ENCODE peak calls at places on chromosomes 6 and 20, in seven cellular contexts. One of them, this sample, is unnamed.
A peak's percentile ranks its signal among the peaks of the same experiment; 100 is the strongest.

GRCh38 chr6:150334790-150335783 is 33.7 kb upstream of the IYD start:
- DNase-seq in GM23248: peak; percentile 80
- DNase-seq in PC-3: peak; percentile 67
- DNase-seq in SK-N-SH: peak; percentile 41
- DNase-seq in OCI-LY7: peak; percentile 74
- DNase-seq in GM23338: peak; percentile 73
- DNase-seq in neural progenitor cell: peak; percentile 59
- DNase-seq in this sample: peak; percentile 78

GRCh38 chr6:47655719-47656595 is 42.4 kb upstream of the ADGRF4 start:
- DNase-seq in GM23248: peak; percentile 53
- DNase-seq in PC-3: peak; percentile 91
- DNase-seq in SK-N-SH: no peak
- DNase-seq in OCI-LY7: no peak
- DNase-seq in GM23338: peak; percentile 59
- DNase-seq in neural progenitor cell: peak; percentile 50
- DNase-seq in this sample: peak; percentile 81

GRCh38 chr20:47361268-47361665 is 4.8 kb upstream of the ZMYND8 start:
- DNase-seq in GM23248: no peak
- DNase-seq in PC-3: no peak
- DNase-seq in SK-N-SH: no peak
- DNase-seq in OCI-LY7: no peak
- DNase-seq in GM23338: no peak
- DNase-seq in neural progenitor cell: no peak
- DNase-seq in this sample: no peak

GRCh38 chr6:108771421-108771820 is 76.8 kb upstream of the ARMC2 start:
- DNase-seq in GM23248: peak; percentile 78
- DNase-seq in PC-3: no peak
- DNase-seq in SK-N-SH: no peak
- DNase-seq in OCI-LY7: no peak
- DNase-seq in GM23338: no peak
- DNase-seq in neural progenitor cell: no peak
- DNase-seq in this sample: no peak

GRCh38 chr6:158677906-158678305 is 28.1 kb downstream of the SYTL3 start:
- DNase-seq in GM23248: no peak
- DNase-seq in PC-3: no peak
- DNase-seq in SK-N-SH: no peak
- DNase-seq in OCI-LY7: no peak
- DNase-seq in GM23338: no peak
- DNase-seq in neural progenitor cell: no peak
- DNase-seq in this sample: no peak

GRCh38 chr6:170583736-170584180 is 679 bp downstream of the PDCD2 start:
- DNase-seq in GM23248: peak; percentile 56
- DNase-seq in PC-3: no peak
- DNase-seq in SK-N-SH: no peak
- DNase-seq in OCI-LY7: peak; percentile 51
- DNase-seq in GM23338: no peak
- DNase-seq in neural progenitor cell: no peak
- DNase-seq in this sample: no peak

GRCh38 chr6:57324538-57324937 is 7.1 kb downstream of the PRIM2 start:
- DNase-seq in GM23248: peak; percentile 65
- DNase-seq in PC-3: peak; percentile 46
- DNase-seq in SK-N-SH: no peak
- DNase-seq in OCI-LY7: peak; percentile 34
- DNase-seq in GM23338: peak; percentile 29
- DNase-seq in neural progenitor cell: no peak
- DNase-seq in this sample: no peak

GRCh38 chr6:40916816-40917215 is 122.2 kb downstream of the UNC5CL start:
- DNase-seq in GM23248: no peak
- DNase-seq in PC-3: no peak
- DNase-seq in SK-N-SH: no peak
- DNase-seq in OCI-LY7: no peak
- DNase-seq in GM23338: no peak
- DNase-seq in neural progenitor cell: no peak
- DNase-seq in this sample: no peak

GRCh38 chr6:163530406-163530805 is 115.9 kb downstream of the QKI start:
- DNase-seq in GM23248: peak; percentile 44
- DNase-seq in PC-3: no peak
- DNase-seq in SK-N-SH: no peak
- DNase-seq in OCI-LY7: no peak
- DNase-seq in GM23338: no peak
- DNase-seq in neural progenitor cell: no peak
- DNase-seq in this sample: no peak

GRCh38 chr6:83884523-83884922 is 25.0 kb downstream of the CYB5R4 start:
- DNase-seq in GM23248: peak; percentile 70
- DNase-seq in PC-3: peak; percentile 67
- DNase-seq in SK-N-SH: peak; percentile 48
- DNase-seq in OCI-LY7: peak; percentile 59
- DNase-seq in GM23338: peak; percentile 57
- DNase-seq in neural progenitor cell: peak; percentile 47
- DNase-seq in this sample: peak; percentile 44

GRCh38 chr20:32516583-32516982 is 68.5 kb downstream of the NOL4L start:
- DNase-seq in GM23248: no peak
- DNase-seq in PC-3: no peak
- DNase-seq in SK-N-SH: no peak
- DNase-seq in OCI-LY7: no peak
- DNase-seq in GM23338: no peak
- DNase-seq in neural progenitor cell: no peak
- DNase-seq in this sample: no peak

GRCh38 chr6:115986026-115986425 is 74.7 kb downstream of the FRK start:
- DNase-seq in GM23248: no peak
- DNase-seq in PC-3: no peak
- DNase-seq in SK-N-SH: no peak
- DNase-seq in OCI-LY7: no peak
- DNase-seq in GM23338: no peak
- DNase-seq in neural progenitor cell: no peak
- DNase-seq in this sample: no peak

GRCh38 chr6:160882741-160883340 is 108.7 kb upstream of the MAP3K4 start:
- DNase-seq in GM23248: peak; percentile 77
- DNase-seq in PC-3: no peak
- DNase-seq in SK-N-SH: no peak
- DNase-seq in OCI-LY7: no peak
- DNase-seq in GM23338: no peak
- DNase-seq in neural progenitor cell: no peak
- DNase-seq in this sample: no peak

GRCh38 chr20:35838213-35838612 is 66.4 kb downstream of the PHF20 start:
- DNase-seq in GM23248: no peak
- DNase-seq in PC-3: no peak
- DNase-seq in SK-N-SH: no peak
- DNase-seq in OCI-LY7: no peak
- DNase-seq in GM23338: peak; percentile 23
- DNase-seq in neural progenitor cell: no peak
- DNase-seq in this sample: no peak

GRCh38 chr20:46423882-46424482 is 17.6 kb upstream of the ELMO2 start:
- DNase-seq in GM23248: peak; percentile 46
- DNase-seq in PC-3: peak; percentile 54
- DNase-seq in SK-N-SH: no peak
- DNase-seq in OCI-LY7: no peak
- DNase-seq in GM23338: no peak
- DNase-seq in neural progenitor cell: peak; percentile 71
- DNase-seq in this sample: no peak

GRCh38 chr6:29376003-29376402 is 912 bp upstream of the OR12D3 start:
- DNase-seq in GM23248: peak; percentile 15
- DNase-seq in PC-3: peak; percentile 54
- DNase-seq in SK-N-SH: no peak
- DNase-seq in OCI-LY7: no peak
- DNase-seq in GM23338: peak; percentile 47
- DNase-seq in neural progenitor cell: no peak
- DNase-seq in this sample: peak; percentile 26

GRCh38 chr6:31122803-31123706 is 2.8 kb upstream of the CDSN start:
- DNase-seq in GM23248: peak; percentile 96
- DNase-seq in PC-3: no peak
- DNase-seq in SK-N-SH: peak; percentile 48
- DNase-seq in OCI-LY7: no peak
- DNase-seq in GM23338: no peak
- DNase-seq in neural progenitor cell: no peak
- DNase-seq in this sample: peak; percentile 83

GRCh38 chr6:145442110-145442509 is 293.2 kb downstream of the EPM2A start:
- DNase-seq in GM23248: no peak
- DNase-seq in PC-3: no peak
- DNase-seq in SK-N-SH: no peak
- DNase-seq in OCI-LY7: no peak
- DNase-seq in GM23338: no peak
- DNase-seq in neural progenitor cell: no peak
- DNase-seq in this sample: no peak

GRCh38 chr6:159969921-159970320 is 1.0 kb downstream of the IGF2R start:
- DNase-seq in GM23248: peak; percentile 82
- DNase-seq in PC-3: peak; percentile 54
- DNase-seq in SK-N-SH: peak; percentile 79
- DNase-seq in OCI-LY7: peak; percentile 21
- DNase-seq in GM23338: peak; percentile 83
- DNase-seq in neural progenitor cell: peak; percentile 81
- DNase-seq in this sample: peak; percentile 83

GRCh38 chr6:99151634-99152344 is 197.7 kb downstream of the FAXC start:
- DNase-seq in GM23248: peak; percentile 45
- DNase-seq in PC-3: peak; percentile 60
- DNase-seq in SK-N-SH: peak; percentile 58
- DNase-seq in OCI-LY7: peak; percentile 45
- DNase-seq in GM23338: peak; percentile 86
- DNase-seq in neural progenitor cell: peak; percentile 73
- DNase-seq in this sample: peak; percentile 66

GRCh38 chr20:10761232-10761631 is 87.4 kb upstream of the JAG1 start:
- DNase-seq in GM23248: no peak
- DNase-seq in PC-3: peak; percentile 93
- DNase-seq in SK-N-SH: no peak
- DNase-seq in OCI-LY7: no peak
- DNase-seq in GM23338: no peak
- DNase-seq in neural progenitor cell: no peak
- DNase-seq in this sample: peak; percentile 29

GRCh38 chr6:159170333-159170672 is 1.1 kb downstream of the FNDC1 start:
- DNase-seq in GM23248: no peak
- DNase-seq in PC-3: no peak
- DNase-seq in SK-N-SH: no peak
- DNase-seq in OCI-LY7: no peak
- DNase-seq in GM23338: no peak
- DNase-seq in neural progenitor cell: no peak
- DNase-seq in this sample: no peak

GRCh38 chr20:16580127-16580526 is 6.9 kb upstream of the KIF16B start:
- DNase-seq in GM23248: peak; percentile 90
- DNase-seq in PC-3: peak; percentile 93
- DNase-seq in SK-N-SH: peak; percentile 54
- DNase-seq in OCI-LY7: no peak
- DNase-seq in GM23338: no peak
- DNase-seq in neural progenitor cell: peak; percentile 73
- DNase-seq in this sample: peak; percentile 66

GRCh38 chr6:83127976-83128375 is 60.5 kb downstream of the DOP1A start:
- DNase-seq in GM23248: peak; percentile 45
- DNase-seq in PC-3: no peak
- DNase-seq in SK-N-SH: no peak
- DNase-seq in OCI-LY7: no peak
- DNase-seq in GM23338: no peak
- DNase-seq in neural progenitor cell: no peak
- DNase-seq in this sample: no peak

GRCh38 chr20:6178537-6178936 is 55.7 kb upstream of the FERMT1 start:
- DNase-seq in GM23248: peak; percentile 47
- DNase-seq in PC-3: peak; percentile 72
- DNase-seq in SK-N-SH: peak; percentile 28
- DNase-seq in OCI-LY7: peak; percentile 13
- DNase-seq in GM23338: peak; percentile 65
- DNase-seq in neural progenitor cell: peak; percentile 44
- DNase-seq in this sample: peak; percentile 60

GRCh38 chr6:112802154-112802553 is 455.0 kb downstream of the RFPL4B start:
- DNase-seq in GM23248: peak; percentile 73
- DNase-seq in PC-3: peak; percentile 63
- DNase-seq in SK-N-SH: no peak
- DNase-seq in OCI-LY7: no peak
- DNase-seq in GM23338: no peak
- DNase-seq in neural progenitor cell: no peak
- DNase-seq in this sample: peak; percentile 25

GRCh38 chr6:46637933-46638332 is 14.7 kb downstream of the CYP39A1 start:
- DNase-seq in GM23248: no peak
- DNase-seq in PC-3: no peak
- DNase-seq in SK-N-SH: no peak
- DNase-seq in OCI-LY7: peak; percentile 74
- DNase-seq in GM23338: no peak
- DNase-seq in neural progenitor cell: no peak
- DNase-seq in this sample: no peak
- H3K79me2 ChIP-seq in GM23248: no peaks in the 10 kb centered on the region
- H3K79me2 ChIP-seq in PC-3: no peaks in the 10 kb centered on the region
- H3K79me2 ChIP-seq in SK-N-SH: no peaks in the 10 kb centered on the region
- H3K79me2 ChIP-seq in OCI-LY7: peaks cover 76% of the 10 kb centered on the region
- H3K79me2 ChIP-seq in GM23338: no peaks in the 10 kb centered on the region
- H3K79me2 ChIP-seq in neural progenitor cell: no peaks in the 10 kb centered on the region
- H3K79me2 ChIP-seq in this sample: no peaks in the 10 kb centered on the region

GRCh38 chr20:24470782-24471582 is 1.6 kb downstream of the SYNDIG1 start:
- DNase-seq in GM23248: peak; percentile 26
- DNase-seq in PC-3: no peak
- DNase-seq in SK-N-SH: no peak
- DNase-seq in OCI-LY7: no peak
- DNase-seq in GM23338: peak; percentile 68
- DNase-seq in neural progenitor cell: peak; percentile 51
- DNase-seq in this sample: no peak
- TF ChIP-seq EZH2phosphoT487 in GM23248: no peak
- TF ChIP-seq EZH2phosphoT487 in PC-3: no peak
- TF ChIP-seq EZH2phosphoT487 in SK-N-SH: no peak
- TF ChIP-seq EZH2phosphoT487 in OCI-LY7: no peak
- TF ChIP-seq EZH2phosphoT487 in GM23338: no peak
- TF ChIP-seq EZH2phosphoT487 in neural progenitor cell: no peak
- TF ChIP-seq EZH2phosphoT487 in this sample: no peak

DNA sequence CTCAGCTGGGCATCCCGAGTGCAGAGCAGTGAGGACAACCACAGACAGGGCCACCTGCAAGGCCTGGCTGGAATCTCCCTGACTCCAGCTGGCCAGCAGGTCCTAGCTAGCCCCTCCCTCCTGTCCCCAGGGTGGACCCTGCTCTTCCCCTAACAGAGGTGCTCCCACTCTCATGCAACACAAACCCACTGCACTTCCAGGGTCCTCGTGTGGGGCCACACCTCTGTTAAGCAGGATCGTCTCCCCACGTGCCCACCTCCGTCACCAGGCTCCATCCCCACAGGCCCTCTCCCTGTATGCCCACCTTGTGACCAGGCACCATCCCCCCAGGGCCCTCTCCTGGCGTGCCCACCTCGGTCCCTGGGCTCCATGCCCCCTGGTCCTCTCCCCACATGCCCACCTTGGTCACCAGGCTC is 17.3 kb downstream of the TAF4 start:
- DNase-seq in GM23248: no peak
- DNase-seq in PC-3: no peak
- DNase-seq in SK-N-SH: no peak
- DNase-seq in OCI-LY7: no peak
- DNase-seq in GM23338: no peak
- DNase-seq in neural progenitor cell: no peak
- DNase-seq in this sample: no peak
- H3K79me2 ChIP-seq in GM23248: peaks cover 92% of the 10 kb centered on the region
- H3K79me2 ChIP-seq in PC-3: peaks cover 99% of the 10 kb centered on the region
- H3K79me2 ChIP-seq in SK-N-SH: peaks cover 68% of the 10 kb centered on the region
- H3K79me2 ChIP-seq in OCI-LY7: peaks cover 22% of the 10 kb centered on the region
- H3K79me2 ChIP-seq in GM23338: peaks cover 99% of the 10 kb centered on the region
- H3K79me2 ChIP-seq in neural progenitor cell: peaks cover 98% of the 10 kb centered on the region
- H3K79me2 ChIP-seq in this sample: peaks cover 99% of the 10 kb centered on the region

GRCh38 chr6:143348531-143348930 is 102.0 kb downstream of the ADAT2 start:
- DNase-seq in GM23248: peak; percentile 24
- DNase-seq in PC-3: no peak
- DNase-seq in SK-N-SH: no peak
- DNase-seq in OCI-LY7: no peak
- DNase-seq in GM23338: no peak
- DNase-seq in neural progenitor cell: no peak
- DNase-seq in this sample: no peak

GRCh38 chr6:143349530-143349929 is 101.0 kb downstream of the ADAT2 start:
- DNase-seq in GM23248: no peak
- DNase-seq in PC-3: no peak
- DNase-seq in SK-N-SH: no peak
- DNase-seq in OCI-LY7: no peak
- DNase-seq in GM23338: no peak
- DNase-seq in neural progenitor cell: no peak
- DNase-seq in this sample: no peak

GRCh38 chr6:143346004-143346403 is 104.5 kb downstream of the ADAT2 start:
- DNase-seq in GM23248: peak; percentile 34
- DNase-seq in PC-3: no peak
- DNase-seq in SK-N-SH: no peak
- DNase-seq in OCI-LY7: no peak
- DNase-seq in GM23338: no peak
- DNase-seq in neural progenitor cell: no peak
- DNase-seq in this sample: no peak
- TF ChIP-seq EZH2phosphoT487 in GM23248: no peak
- TF ChIP-seq EZH2phosphoT487 in PC-3: no peak
- TF ChIP-seq EZH2phosphoT487 in SK-N-SH: no peak
- TF ChIP-seq EZH2phosphoT487 in OCI-LY7: no peak
- TF ChIP-seq EZH2phosphoT487 in GM23338: no peak
- TF ChIP-seq EZH2phosphoT487 in neural progenitor cell: no peak
- TF ChIP-seq EZH2phosphoT487 in this sample: no peak